ENCODE peak calls at places on chromosomes 4 and X, in five cellular contexts. E is foreskin keratinocyte, R is tibial artery, G is NT2/D1, M is psoas muscle. I is an unnamed sample.

GRCh38 chrX:48890934-48891401 is 6.6 kb downstream of the TIMM17B start:
- DNase-seq in E (no peak), R (no peak), G (no peak), M (peak; percentile 61), I (no peak)

GRCh38 chrX:116198810-116199209 is 28.3 kb downstream of the AGTR2 start:
- DNase-seq in E (no peak), R (no peak), G (no peak), M (no peak), I (no peak)

GRCh38 chrX:71163010-71163409 is 18.4 kb downstream of the NLGN3 start:
- DNase-seq in E (no peak), R (no peak), G (no peak), M (no peak), I (peak; percentile 8)

GRCh38 chr4:41883988-41884737 is 51.1 kb upstream of the TMEM33 start:
- DNase-seq in E (no peak), R (no peak), G (no peak), M (no peak), I (no peak)

GRCh38 chr4:87278335-87278794 is 44.3 kb downstream of the HSD17B13 start:
- DNase-seq in E (no peak), R (no peak), G (no peak), M (no peak), I (no peak)

GRCh38 chr4:107826427-107826980 is 1.8 kb downstream of the SGMS2 start:
- DNase-seq in E (no peak), R (no peak), G (no peak), M (no peak), I (no peak)

GRCh38 chrX:21658746-21659145 is 616 bp upstream of the KLHL34 start:
- DNase-seq in E (no peak), R (no peak), G (no peak), M (peak; percentile 72), I (no peak)

GRCh38 chr4:52799813-52800212 is 48.6 kb upstream of the ERVMER34-1 start:
- DNase-seq in E (no peak), R (no peak), G (no peak), M (no peak), I (no peak)

GRCh38 chrX:24207826-24208225 is 58.3 kb downstream of the ZFX start:
- DNase-seq in E (no peak), R (no peak), G (no peak), M (no peak), I (no peak)

GRCh38 chr4:22167201-22167600 is 218.6 kb upstream of the KCNIP4 start:
- DNase-seq in E (no peak), R (no peak), G (no peak), M (no peak), I (no peak)

GRCh38 chrX:102899940-102900916 is 36.8 kb upstream of the RAB40AL start:
- DNase-seq in E (peak; percentile 29), R (peak; percentile 59), G (peak; percentile 61), M (no peak), I (peak; percentile 66)

GRCh38 chr4:180156684-180157083 is 2086.5 kb upstream of the TENM3 start:
- DNase-seq in E (no peak), R (no peak), G (no peak), M (no peak), I (no peak)

DNA sequence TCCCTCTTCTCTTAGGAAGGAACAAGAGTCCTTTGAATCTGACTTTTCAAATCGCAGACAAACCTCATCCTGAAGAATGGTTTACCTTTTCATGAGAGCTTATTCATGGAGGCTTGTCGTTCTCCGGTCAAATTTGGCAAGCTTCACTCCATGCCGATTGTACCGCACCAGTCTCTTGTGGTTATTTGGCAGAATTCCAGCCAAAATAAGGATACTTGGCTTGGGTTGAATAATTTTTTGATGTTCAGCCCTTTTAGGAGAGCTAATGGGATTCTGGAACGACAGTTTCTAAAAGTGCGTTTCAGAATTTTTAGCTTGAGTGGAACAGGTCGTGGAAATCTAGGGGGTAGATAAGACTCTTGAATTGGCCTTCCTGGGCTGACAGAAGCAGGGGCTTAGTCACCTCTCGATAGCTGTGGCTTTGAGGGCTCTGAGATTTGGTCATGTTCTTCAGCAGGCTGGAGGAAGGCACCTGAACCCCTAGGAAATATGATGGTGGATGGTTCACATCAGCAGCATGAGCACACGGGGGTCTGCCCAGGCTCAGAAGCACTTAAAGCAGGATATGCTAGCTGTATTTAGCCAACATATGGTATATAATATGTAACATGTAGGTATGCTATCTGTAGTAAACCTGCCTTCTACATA is 1.5 kb downstream of the KLHL2 start:
- DNase-seq in E (no peak), R (no peak), G (no peak), M (no peak), I (no peak)
- H3K4me1 ChIP-seq in E (peaks cover 28% of the 10 kb centered on the region), R (no peaks in the 10 kb centered on the region), G (peaks cover 3% of the 10 kb centered on the region), M (peaks cover 5% of the 10 kb centered on the region), I (peaks cover 19% of the 10 kb centered on the region)

DNA sequence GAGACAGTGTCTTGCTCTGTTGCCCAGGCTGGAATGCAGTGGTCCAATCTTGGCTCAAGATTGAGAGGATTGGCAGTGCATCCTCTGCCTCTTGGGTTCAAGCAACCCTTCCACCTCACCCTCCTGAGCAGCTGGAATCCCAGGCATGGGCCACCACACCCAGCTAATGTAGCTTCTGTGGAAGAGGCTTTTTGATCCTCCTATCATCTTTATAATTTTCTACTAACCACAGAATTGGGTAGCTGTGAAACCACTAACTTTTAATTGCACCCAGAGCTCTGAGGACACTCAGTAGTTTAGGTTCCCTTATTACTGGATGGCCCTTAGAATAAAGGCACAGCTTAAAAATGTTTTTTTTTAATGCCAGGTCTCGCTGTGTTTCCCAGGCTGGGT is 8.9 kb upstream of the AGA start:
- DNase-seq in E (no peak), R (no peak), G (no peak), M (no peak), I (no peak)
- H3K4me1 ChIP-seq in E (no peaks in the 10 kb centered on the region), R (no peaks in the 10 kb centered on the region), G (no peaks in the 10 kb centered on the region), M (no peaks in the 10 kb centered on the region), I (no peaks in the 10 kb centered on the region)

DNA sequence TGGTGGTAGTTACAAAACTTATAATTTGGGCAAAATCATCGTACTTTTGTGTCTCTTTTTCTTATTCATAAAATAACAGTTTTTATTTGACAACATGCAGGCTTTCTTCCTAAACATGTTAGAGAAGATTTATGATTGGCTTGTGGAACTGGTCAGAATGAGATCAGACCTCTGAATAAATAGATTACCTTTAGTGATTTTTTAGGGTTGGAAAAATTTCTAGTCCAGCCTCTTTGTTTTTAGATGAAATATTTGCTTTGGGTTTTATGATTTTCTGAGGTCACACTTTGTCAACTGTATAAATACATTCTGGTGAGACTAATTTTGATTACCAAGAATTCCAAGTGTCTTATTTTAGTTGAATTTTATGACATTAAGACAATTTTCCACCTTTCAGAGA is 29.2 kb downstream of the MOB1B start:
- DNase-seq in E (no peak), R (no peak), G (no peak), M (no peak), I (no peak)
- H3K4me1 ChIP-seq in E (no peaks in the 10 kb centered on the region), R (no peaks in the 10 kb centered on the region), G (peaks cover 4% of the 10 kb centered on the region), M (no peaks in the 10 kb centered on the region), I (no peaks in the 10 kb centered on the region)

DNA sequence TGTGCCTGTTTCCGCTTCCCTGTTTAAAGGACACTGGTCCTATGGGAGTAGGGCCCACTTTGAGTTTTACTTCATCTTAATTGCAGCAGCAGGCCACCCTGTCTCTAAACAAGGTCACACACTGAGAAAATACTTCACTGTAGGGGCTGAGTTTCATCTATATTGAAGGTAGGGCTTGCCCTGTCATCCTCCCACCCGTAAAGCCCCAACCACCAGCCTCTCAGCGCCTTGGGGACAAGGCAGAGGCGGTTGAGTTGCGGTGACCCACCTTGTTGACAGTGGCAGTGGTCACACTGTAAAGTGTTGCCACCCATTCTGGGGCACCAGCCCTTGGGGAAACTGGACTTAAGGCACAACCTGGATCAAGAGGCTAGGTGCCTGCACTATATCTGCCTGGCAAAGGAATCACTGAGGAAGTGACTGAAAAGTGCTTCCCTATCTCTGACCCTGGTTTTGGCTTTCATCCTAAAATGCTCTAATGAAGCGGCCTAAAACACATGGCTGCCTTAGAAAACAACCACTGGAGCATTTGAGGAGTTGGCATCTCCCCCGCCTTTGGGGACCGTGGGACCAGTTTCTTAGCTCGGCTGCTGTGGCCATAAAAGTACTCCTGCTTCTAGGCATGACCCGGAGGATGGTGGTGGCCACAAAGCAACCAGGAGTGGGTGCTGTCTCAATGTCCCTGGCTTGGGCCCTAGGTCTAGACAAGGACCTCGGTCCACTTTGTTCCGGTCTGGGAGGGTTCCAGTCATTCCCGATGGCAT is 7.8 kb upstream of the WDR1 start:
- DNase-seq in E (no peak), R (no peak), G (no peak), M (no peak), I (no peak)
- H3K4me1 ChIP-seq in E (peaks cover 14% of the 10 kb centered on the region), R (no peaks in the 10 kb centered on the region), G (peaks cover 8% of the 10 kb centered on the region), M (no peaks in the 10 kb centered on the region), I (no peaks in the 10 kb centered on the region)

GRCh38 chr4:76995776-76996175 is 46.2 kb downstream of the SEPTIN11 start:
- DNase-seq in E (no peak), R (no peak), G (no peak), M (no peak), I (no peak)
- H3K4me1 ChIP-seq in E (peaks cover 6% of the 10 kb centered on the region), R (no peaks in the 10 kb centered on the region), G (peaks cover 2% of the 10 kb centered on the region), M (peaks cover 20% of the 10 kb centered on the region), I (no peaks in the 10 kb centered on the region)

GRCh38 chrX:65598559-65599147 is 64.1 kb upstream of the LAS1L start:
- DNase-seq in E (no peak), R (no peak), G (no peak), M (no peak), I (no peak)

GRCh38 chrX:65601126-65601525 is 66.3 kb upstream of the MSN start:
- DNase-seq in E (no peak), R (no peak), G (no peak), M (no peak), I (no peak)

GRCh38 chrX:65600106-65600505 is 65.5 kb upstream of the LAS1L start:
- DNase-seq in E (no peak), R (no peak), G (no peak), M (no peak), I (no peak)

GRCh38 chrX:65596270-65596669 is 61.7 kb upstream of the LAS1L start:
- DNase-seq in E (no peak), R (peak; percentile 64), G (no peak), M (no peak), I (no peak)

DNA sequence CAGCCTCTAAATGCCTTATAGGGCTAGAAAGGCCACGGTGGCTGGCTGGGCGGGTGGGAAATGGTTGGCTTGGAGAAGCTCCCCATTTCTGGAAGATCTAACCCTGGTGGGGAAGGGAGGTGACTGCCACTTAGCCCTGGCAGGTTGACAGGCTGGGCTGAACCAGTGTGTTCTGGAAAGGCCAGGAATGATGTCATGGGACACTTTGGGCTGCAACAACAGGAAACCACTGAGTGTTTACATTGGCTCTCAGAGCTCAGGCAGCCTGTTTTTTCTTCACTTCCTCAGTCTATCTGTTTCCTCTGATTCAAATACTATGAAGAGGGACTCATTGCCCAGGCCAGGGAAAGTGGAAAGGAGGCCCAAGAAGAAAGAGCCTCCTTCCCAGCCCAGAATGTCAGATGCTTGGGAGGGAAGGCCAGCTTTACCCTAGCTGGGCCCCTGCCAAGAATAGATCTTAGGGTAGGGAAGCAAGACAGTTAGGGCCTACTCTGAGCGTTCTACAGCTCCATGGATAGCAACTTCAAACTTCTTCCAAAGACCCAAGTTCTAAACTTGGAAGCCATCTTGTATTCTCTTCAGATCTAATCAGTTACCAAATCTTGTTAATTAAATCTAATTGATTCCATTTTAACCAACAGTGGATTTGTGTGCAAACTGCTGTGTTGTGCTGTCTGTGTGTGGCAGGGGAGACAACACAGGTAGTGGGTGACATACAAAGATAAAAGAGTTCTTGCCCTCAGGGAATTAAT is 65.7 kb upstream of the MSN start:
- DNase-seq in E (no peak), R (peak; percentile 93), G (no peak), M (peak; percentile 88), I (peak; percentile 89)
- H3K4me1 ChIP-seq in E (peaks cover 4% of the 10 kb centered on the region), R (no peaks in the 10 kb centered on the region), G (peaks cover 2% of the 10 kb centered on the region), M (peaks cover 12% of the 10 kb centered on the region), I (no peaks in the 10 kb centered on the region)

GRCh38 chr4:143389543-143390195 is 53.0 kb downstream of the GAB1 start:
- DNase-seq in E (peak; percentile 40), R (no peak), G (no peak), M (no peak), I (no peak)
- H3K4me1 ChIP-seq in E (peaks cover 11% of the 10 kb centered on the region), R (no peaks in the 10 kb centered on the region), G (no peaks in the 10 kb centered on the region), M (peaks cover 85% of the 10 kb centered on the region), I (peaks cover 90% of the 10 kb centered on the region)